ENCODE peak calls at places on chromosomes 5 and 9, in six cellular contexts. D is T-helper 2 cell, H is HFFc6, J is activated T-cell treated with anti-CD3 and anti-CD28 coated beads for 1 hour, A is NCI-H1694 treated with DMSO at 0.1 percent for 48 hours, V is memory B cell. R is an unnamed sample.

GRCh38 chr5:15116996-15117395 is 245.4 kb upstream of the ANKH start:
- DNase-seq in J (no peak), H (no peak), V (no peak), A (no peak), D (no peak), R (no peak)

GRCh38 chr9:21901538-21901937 is 92.7 kb downstream of the CDKN2A start:
- DNase-seq in A (no peak), D (no peak), J (no peak), V (no peak), H (no peak), R (no peak)

GRCh38 chr5:56422060-56422762 is 189.1 kb upstream of the ANKRD55 start:
- DNase-seq in A (no peak), D (no peak), V (no peak), H (no peak), J (no peak), R (no peak)

GRCh38 chr9:4837768-4838546 is 45.2 kb downstream of the RCL1 start:
- DNase-seq in D (no peak), H (peak; percentile 68), V (no peak), A (no peak), J (no peak), R (no peak)

GRCh38 chr5:1013238-1013947 is 4.8 kb downstream of the NKD2 start:
- DNase-seq in V (no peak), H (no peak), D (no peak), J (no peak), A (no peak), R (no peak)

GRCh38 chr9:4137234-4137633 is 162.6 kb downstream of the GLIS3 start:
- DNase-seq in D (no peak), V (no peak), H (peak; percentile 95), J (no peak), A (no peak), R (no peak)

GRCh38 chr9:111926421-111926875 is 29.8 kb downstream of the UGCG start:
- DNase-seq in D (no peak), H (no peak), J (peak; percentile 29), A (no peak), V (peak; percentile 49), R (peak; percentile 24)

GRCh38 chr5:95022967-95023695 is 261.8 kb downstream of the MCTP1 start:
- DNase-seq in J (no peak), V (no peak), A (no peak), D (no peak), H (peak; percentile 5), R (no peak)

GRCh38 chr5:24444439-24444838 is 200.3 kb downstream of the CDH10 start:
- DNase-seq in J (no peak), D (no peak), H (no peak), V (no peak), A (peak; percentile 43), R (no peak)

GRCh38 chr5:131394128-131394527 is 130.3 kb downstream of the CDC42SE2 start:
- DNase-seq in J (no peak), V (no peak), H (no peak), D (no peak), A (no peak), R (peak; percentile 69)

GRCh38 chr9:129709471-129710460 is 43.1 kb downstream of the PTGES start:
- DNase-seq in A (no peak), V (no peak), D (no peak), J (no peak), H (no peak), R (no peak)

GRCh38 chr5:52774005-52774410 is 13.7 kb upstream of the ITGA1 start:
- DNase-seq in D (no peak), V (no peak), J (no peak), H (no peak), A (no peak), R (no peak)

GRCh38 chr5:132776932-132777208 is 169 bp downstream of the SEPTIN8 start:
- DNase-seq in H (no peak), J (no peak), A (no peak), D (no peak), V (no peak), R (no peak)

R was measured in CD8-positive, alpha-beta memory T cell.